ENCODE peak calls at places on chromosomes 11 and 22, in ten cellular contexts. W is cardiac muscle cell; O is AG10803; M is CD4-positive, CD25-positive, alpha-beta regulatory T cell; N is skeletal muscle cell; X is transverse colon; C is hepatocyte; T is pancreas; K is AG09309; A is fibroblast of villous mesenchyme. E is an unnamed sample.

GRCh38 chr11:134236834-134237556 is 12.5 kb downstream of the VPS26B start:
- DNase-seq in K (no peak), C (no peak), N (no peak), X (no peak), A (no peak), O (no peak), M (no peak), T (no peak), W (no peak), E (no peak)

GRCh38 chr11:119371778-119372182 is 9.7 kb downstream of the USP2 start:
- DNase-seq in O (no peak), T (no peak), W (no peak), C (peak), X (no peak), A (no peak), K (no peak), N (no peak), M (no peak), E (no peak)

GRCh38 chr11:70169632-70170031 is 33.5 kb upstream of the FADD start:
- DNase-seq in A (no peak), C (no peak), T (no peak), M (no peak), X (no peak), K (no peak), W (no peak), O (no peak), N (no peak), E (no peak)

GRCh38 chr11:97544401-97544800 is 1154.6 kb downstream of the JRKL start:
- DNase-seq in T (no peak), O (no peak), X (no peak), M (no peak), K (no peak), N (no peak), W (no peak), A (no peak), C (no peak), E (no peak)

GRCh38 chr11:64120951-64121569 is 44.9 kb downstream of the MACROD1 start:
- DNase-seq in W (no peak), T (peak), O (peak), X (no peak), M (no peak), C (no peak), K (no peak), A (peak), N (no peak), E (no peak)

GRCh38 chr11:779955-780532 is 2.8 kb upstream of the GATD1 start:
- DNase-seq in M (no peak), A (no peak), X (no peak), N (no peak), O (no peak), W (no peak), K (no peak), T (peak), C (no peak), E (no peak)

GRCh38 chr22:30636226-30637077 is 871 bp downstream of the SLC35E4 start:
- DNase-seq in T (peak), C (no peak), M (peak), K (no peak), N (no peak), W (no peak), A (peak), O (peak), X (peak), E (no peak)

GRCh38 chr11:124882339-124883071 is 15.2 kb downstream of the ROBO4 start:
- DNase-seq in X (no peak), C (no peak), T (no peak), N (no peak), O (no peak), W (no peak), M (no peak), K (no peak), A (peak), E (no peak)

GRCh38 chr11:8642226-8642625 is 40.2 kb downstream of the TRIM66 start:
- DNase-seq in O (no peak), N (no peak), A (no peak), T (no peak), M (no peak), X (no peak), K (no peak), W (no peak), C (no peak), E (no peak)

GRCh38 chr22:35761037-35761436 is 43.4 kb downstream of the APOL5 start:
- DNase-seq in C (no peak), O (peak), M (no peak), A (peak), W (peak), T (no peak), X (no peak), K (no peak), N (no peak), E (no peak)

GRCh38 chr22:35769974-35770373 is 52.3 kb downstream of the APOL5 start:
- DNase-seq in A (no peak), O (no peak), M (no peak), N (no peak), W (no peak), C (no peak), K (no peak), T (no peak), X (no peak), E (no peak)

DNA sequence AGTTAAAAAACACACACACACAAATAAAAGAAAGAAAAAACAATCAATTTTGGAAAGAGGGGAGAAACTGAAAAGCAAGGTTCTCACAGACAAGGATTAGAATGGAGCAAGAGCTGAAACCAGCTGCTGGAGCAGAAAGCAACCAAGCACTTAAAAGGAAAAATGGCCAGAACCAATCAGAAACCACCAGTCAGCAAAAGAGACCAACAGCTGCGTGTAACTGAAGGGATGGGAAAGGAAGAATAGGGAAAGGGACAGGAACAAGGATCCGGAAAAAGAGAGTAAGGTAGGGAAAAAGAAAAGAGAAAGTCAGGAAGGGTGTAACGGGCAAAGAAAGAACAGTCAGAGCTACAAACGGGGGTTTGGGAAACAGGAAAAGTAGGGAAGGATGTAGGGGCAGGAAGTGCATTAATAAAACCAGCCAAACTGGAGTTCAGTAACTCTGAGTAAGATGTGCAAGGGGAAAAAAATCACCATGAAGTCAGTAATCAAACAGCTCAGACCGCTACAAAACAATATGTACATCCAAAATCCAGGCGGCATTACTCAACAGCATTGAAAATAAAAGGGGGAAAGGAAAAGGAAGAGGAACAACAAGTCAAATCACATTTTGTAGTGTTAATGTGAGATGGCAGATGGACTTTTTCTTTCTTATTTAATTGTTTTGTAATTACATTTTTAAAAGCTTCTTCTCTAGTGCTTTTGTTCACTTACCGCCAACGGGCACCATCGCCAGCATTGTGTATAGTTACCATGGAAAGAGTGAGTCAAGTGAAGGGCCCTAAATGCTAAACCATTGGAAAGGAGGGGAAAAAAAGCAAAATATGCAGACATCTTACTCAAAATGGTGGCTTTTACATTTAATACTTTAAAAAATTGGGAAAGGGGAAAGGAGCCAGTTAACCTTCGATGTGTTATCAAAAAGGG is 49.2 kb downstream of the APOL5 start:
- DNase-seq in W (peak), N (no peak), M (no peak), T (no peak), X (no peak), O (peak), A (peak), C (no peak), K (no peak), E (no peak)
- H3K4me3 ChIP-seq in W (no peak), N (no peak), M (no peak), T (no peak), X (no peak), O (no peak), A (no peak), C (no peak), K (no peak), E (no peak)

GRCh38 chr11:66314561-66315497 is 2.0 kb downstream of the CD248 start:
- DNase-seq in N (no peak), A (peak), C (no peak), O (no peak), X (no peak), M (no peak), T (peak), W (no peak), K (no peak), E (no peak)
- H3K4me3 ChIP-seq in N (peak), A (peak), C (peak), O (peak), X (no peak), M (no peak), T (no peak), W (no peak), K (peak), E (no peak)

GRCh38 chr11:86803136-86803535 is 2.8 kb downstream of the PRSS23 start:
- DNase-seq in M (no peak), C (no peak), N (no peak), O (no peak), W (no peak), T (no peak), X (no peak), A (no peak), K (no peak), E (no peak)

GRCh38 chr11:86802146-86802545 is 1.8 kb downstream of the PRSS23 start:
- DNase-seq in T (no peak), A (no peak), W (no peak), M (no peak), X (no peak), N (no peak), K (no peak), C (no peak), O (no peak), E (no peak)

GRCh38 chr11:86803641-86804040 is 3.3 kb downstream of the PRSS23 start:
- DNase-seq in M (no peak), T (no peak), A (no peak), K (no peak), C (no peak), W (no peak), O (no peak), X (no peak), N (no peak), E (no peak)

GRCh38 chr11:86800956-86801264 is 568 bp downstream of the PRSS23 start:
- DNase-seq in A (peak), T (no peak), M (no peak), N (no peak), K (no peak), C (no peak), O (no peak), W (no peak), X (no peak), E (no peak)

GRCh38 chr11:86802601-86803051 is 2.3 kb downstream of the PRSS23 start:
- DNase-seq in K (no peak), C (peak), N (no peak), M (no peak), T (no peak), A (peak), O (peak), X (no peak), W (peak), E (no peak)
- H3K4me3 ChIP-seq in K (peak), C (no peak), N (peak), M (no peak), T (no peak), A (peak), O (peak), X (peak), W (no peak), E (peak)

GRCh38 chr11:111523343-111523742 is 8.8 kb downstream of the HOATZ start:
- DNase-seq in A (no peak), K (no peak), X (no peak), O (no peak), T (no peak), W (no peak), C (no peak), M (no peak), N (no peak), E (no peak)

GRCh38 chr11:111518668-111519067 is 4.1 kb downstream of the HOATZ start:
- DNase-seq in X (no peak), O (no peak), A (no peak), C (no peak), W (no peak), T (no peak), M (no peak), N (no peak), K (no peak), E (no peak)

GRCh38 chr11:111522426-111522825 is 7.8 kb downstream of the HOATZ start:
- DNase-seq in A (no peak), O (no peak), X (no peak), T (no peak), M (no peak), W (no peak), N (no peak), K (no peak), C (no peak), E (no peak)

GRCh38 chr11:111521132-111521531 is 6.6 kb downstream of the HOATZ start:
- DNase-seq in N (no peak), C (no peak), K (no peak), O (no peak), A (no peak), T (no peak), X (no peak), W (no peak), M (no peak), E (no peak)

DNA sequence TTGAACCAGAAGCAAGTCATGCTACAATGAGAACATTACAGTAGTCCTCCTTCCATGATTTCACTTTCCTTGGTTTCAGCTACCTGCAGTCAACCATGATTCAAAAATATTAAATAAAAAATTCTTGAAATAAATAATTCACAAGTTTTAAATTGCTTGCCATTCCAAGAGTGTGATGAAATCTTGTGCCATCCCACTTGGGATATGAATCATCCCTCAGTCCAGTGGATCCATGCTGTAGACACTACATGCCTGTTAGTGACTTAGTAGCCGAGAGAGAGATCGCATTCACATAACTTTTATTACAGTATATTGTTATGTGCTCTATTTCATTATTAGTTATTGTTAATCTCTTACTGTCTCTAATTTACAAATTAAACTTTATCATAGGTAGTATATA is 6.0 kb downstream of the HOATZ start:
- DNase-seq in N (peak), W (no peak), C (no peak), A (peak), X (no peak), M (no peak), T (no peak), O (peak), K (peak), E (no peak)
- H3K4me3 ChIP-seq in N (no peak), W (no peak), C (no peak), A (no peak), X (no peak), M (no peak), T (no peak), O (no peak), K (no peak), E (no peak)

E was measured in kidney epithelial cell.